ENCODE peak calls at places on chromosomes 3 and 15, in eight cellular contexts. One of them, this sample, is unnamed.

GRCh38 chr15:66586155-66586976 is 20.6 kb upstream of the LCTL start:
- DNase-seq in NCI-H2081: no peak
- DNase-seq in activated CD8-positive, alpha-beta memory T cell treated with anti-CD3 and anti-CD28 coated beads for 24 hours: no peak
- DNase-seq in activated naive CD8-positive, alpha-beta T cell treated with anti-CD3 and anti-CD28 coated beads, Interleukin-2, amount 10 ng/mL, durations not matched to agents 7 days and 5 days: no peak
- DNase-seq in left cardiac atrium: no peak
- DNase-seq in stimulated activated CD8-positive, alpha-beta memory T cell treated with anti-CD3 and anti-CD28 coated beads, Interleukin-7, amount 100 ng/mL, for 24 hours: no peak
- DNase-seq in HEK293T: no peak
- DNase-seq in MG63: no peak
- DNase-seq in this sample: peak; percentile 43

GRCh38 chr3:171700653-171701052 is 109.6 kb downstream of the PLD1 start:
- DNase-seq in activated naive CD8-positive, alpha-beta T cell treated with anti-CD3 and anti-CD28 coated beads, Interleukin-2, amount 10 ng/mL, durations not matched to agents 7 days and 5 days: no peak
- DNase-seq in MG63: no peak
- DNase-seq in NCI-H2081: no peak
- DNase-seq in left cardiac atrium: no peak
- DNase-seq in activated CD8-positive, alpha-beta memory T cell treated with anti-CD3 and anti-CD28 coated beads for 24 hours: no peak
- DNase-seq in HEK293T: no peak
- DNase-seq in stimulated activated CD8-positive, alpha-beta memory T cell treated with anti-CD3 and anti-CD28 coated beads, Interleukin-7, amount 100 ng/mL, for 24 hours: no peak
- DNase-seq in this sample: no peak

GRCh38 chr15:88126695-88127476 is 129.7 kb downstream of the NTRK3 start:
- DNase-seq in activated naive CD8-positive, alpha-beta T cell treated with anti-CD3 and anti-CD28 coated beads, Interleukin-2, amount 10 ng/mL, durations not matched to agents 7 days and 5 days: no peak
- DNase-seq in HEK293T: no peak
- DNase-seq in NCI-H2081: no peak
- DNase-seq in stimulated activated CD8-positive, alpha-beta memory T cell treated with anti-CD3 and anti-CD28 coated beads, Interleukin-7, amount 100 ng/mL, for 24 hours: no peak
- DNase-seq in MG63: no peak
- DNase-seq in left cardiac atrium: no peak
- DNase-seq in activated CD8-positive, alpha-beta memory T cell treated with anti-CD3 and anti-CD28 coated beads for 24 hours: no peak
- DNase-seq in this sample: no peak

GRCh38 chr3:171162986-171163723 is 136.6 kb upstream of the SLC2A2 start:
- DNase-seq in stimulated activated CD8-positive, alpha-beta memory T cell treated with anti-CD3 and anti-CD28 coated beads, Interleukin-7, amount 100 ng/mL, for 24 hours: no peak
- DNase-seq in left cardiac atrium: no peak
- DNase-seq in HEK293T: no peak
- DNase-seq in activated CD8-positive, alpha-beta memory T cell treated with anti-CD3 and anti-CD28 coated beads for 24 hours: no peak
- DNase-seq in NCI-H2081: peak; percentile 24
- DNase-seq in MG63: no peak
- DNase-seq in activated naive CD8-positive, alpha-beta T cell treated with anti-CD3 and anti-CD28 coated beads, Interleukin-2, amount 10 ng/mL, durations not matched to agents 7 days and 5 days: no peak
- DNase-seq in this sample: no peak

GRCh38 chr3:32443471-32443870 is 51.8 kb downstream of the CMTM7 start:
- DNase-seq in activated naive CD8-positive, alpha-beta T cell treated with anti-CD3 and anti-CD28 coated beads, Interleukin-2, amount 10 ng/mL, durations not matched to agents 7 days and 5 days: no peak
- DNase-seq in left cardiac atrium: no peak
- DNase-seq in HEK293T: no peak
- DNase-seq in NCI-H2081: no peak
- DNase-seq in MG63: peak; percentile 42
- DNase-seq in stimulated activated CD8-positive, alpha-beta memory T cell treated with anti-CD3 and anti-CD28 coated beads, Interleukin-7, amount 100 ng/mL, for 24 hours: no peak
- DNase-seq in activated CD8-positive, alpha-beta memory T cell treated with anti-CD3 and anti-CD28 coated beads for 24 hours: peak; percentile 50
- DNase-seq in this sample: no peak

GRCh38 chr15:82849556-82850241 is 40.3 kb downstream of the WHAMM start:
- DNase-seq in stimulated activated CD8-positive, alpha-beta memory T cell treated with anti-CD3 and anti-CD28 coated beads, Interleukin-7, amount 100 ng/mL, for 24 hours: no peak
- DNase-seq in HEK293T: peak; percentile 85
- DNase-seq in left cardiac atrium: peak; percentile 81
- DNase-seq in activated CD8-positive, alpha-beta memory T cell treated with anti-CD3 and anti-CD28 coated beads for 24 hours: no peak
- DNase-seq in MG63: peak; percentile 39
- DNase-seq in activated naive CD8-positive, alpha-beta T cell treated with anti-CD3 and anti-CD28 coated beads, Interleukin-2, amount 10 ng/mL, durations not matched to agents 7 days and 5 days: peak; percentile 59
- DNase-seq in NCI-H2081: peak; percentile 70
- DNase-seq in this sample: peak; percentile 94

GRCh38 chr3:83076041-83076440 is 1314.6 kb upstream of the GBE1 start:
- DNase-seq in activated CD8-positive, alpha-beta memory T cell treated with anti-CD3 and anti-CD28 coated beads for 24 hours: no peak
- DNase-seq in activated naive CD8-positive, alpha-beta T cell treated with anti-CD3 and anti-CD28 coated beads, Interleukin-2, amount 10 ng/mL, durations not matched to agents 7 days and 5 days: no peak
- DNase-seq in MG63: no peak
- DNase-seq in NCI-H2081: no peak
- DNase-seq in stimulated activated CD8-positive, alpha-beta memory T cell treated with anti-CD3 and anti-CD28 coated beads, Interleukin-7, amount 100 ng/mL, for 24 hours: no peak
- DNase-seq in HEK293T: no peak
- DNase-seq in left cardiac atrium: no peak
- DNase-seq in this sample: no peak

GRCh38 chr15:99981223-99981647 is 248.0 kb upstream of the LYSMD4 start:
- DNase-seq in left cardiac atrium: no peak
- DNase-seq in HEK293T: peak; percentile 31
- DNase-seq in MG63: no peak
- DNase-seq in activated naive CD8-positive, alpha-beta T cell treated with anti-CD3 and anti-CD28 coated beads, Interleukin-2, amount 10 ng/mL, durations not matched to agents 7 days and 5 days: no peak
- DNase-seq in activated CD8-positive, alpha-beta memory T cell treated with anti-CD3 and anti-CD28 coated beads for 24 hours: no peak
- DNase-seq in stimulated activated CD8-positive, alpha-beta memory T cell treated with anti-CD3 and anti-CD28 coated beads, Interleukin-7, amount 100 ng/mL, for 24 hours: no peak
- DNase-seq in NCI-H2081: no peak
- DNase-seq in this sample: no peak

GRCh38 chr3:14278799-14279705 is 100.4 kb downstream of the LSM3 start:
- DNase-seq in activated naive CD8-positive, alpha-beta T cell treated with anti-CD3 and anti-CD28 coated beads, Interleukin-2, amount 10 ng/mL, durations not matched to agents 7 days and 5 days: no peak
- DNase-seq in NCI-H2081: no peak
- DNase-seq in HEK293T: no peak
- DNase-seq in left cardiac atrium: no peak
- DNase-seq in activated CD8-positive, alpha-beta memory T cell treated with anti-CD3 and anti-CD28 coated beads for 24 hours: no peak
- DNase-seq in stimulated activated CD8-positive, alpha-beta memory T cell treated with anti-CD3 and anti-CD28 coated beads, Interleukin-7, amount 100 ng/mL, for 24 hours: no peak
- DNase-seq in MG63: no peak
- DNase-seq in this sample: peak; percentile 93

GRCh38 chr15:36432162-36432561 is 147.3 kb upstream of the CDIN1 start:
- DNase-seq in MG63: no peak
- DNase-seq in left cardiac atrium: no peak
- DNase-seq in activated CD8-positive, alpha-beta memory T cell treated with anti-CD3 and anti-CD28 coated beads for 24 hours: no peak
- DNase-seq in activated naive CD8-positive, alpha-beta T cell treated with anti-CD3 and anti-CD28 coated beads, Interleukin-2, amount 10 ng/mL, durations not matched to agents 7 days and 5 days: no peak
- DNase-seq in NCI-H2081: no peak
- DNase-seq in HEK293T: no peak
- DNase-seq in stimulated activated CD8-positive, alpha-beta memory T cell treated with anti-CD3 and anti-CD28 coated beads, Interleukin-7, amount 100 ng/mL, for 24 hours: no peak
- DNase-seq in this sample: no peak

GRCh38 chr3:172367205-172368105 is 80.8 kb downstream of the GHSR start:
- DNase-seq in NCI-H2081: no peak
- DNase-seq in left cardiac atrium: no peak
- DNase-seq in HEK293T: no peak
- DNase-seq in stimulated activated CD8-positive, alpha-beta memory T cell treated with anti-CD3 and anti-CD28 coated beads, Interleukin-7, amount 100 ng/mL, for 24 hours: no peak
- DNase-seq in activated naive CD8-positive, alpha-beta T cell treated with anti-CD3 and anti-CD28 coated beads, Interleukin-2, amount 10 ng/mL, durations not matched to agents 7 days and 5 days: no peak
- DNase-seq in MG63: no peak
- DNase-seq in activated CD8-positive, alpha-beta memory T cell treated with anti-CD3 and anti-CD28 coated beads for 24 hours: no peak
- DNase-seq in this sample: peak; percentile 64

GRCh38 chr15:93664180-93664951 is 567.0 kb upstream of the MCTP2 start:
- DNase-seq in activated naive CD8-positive, alpha-beta T cell treated with anti-CD3 and anti-CD28 coated beads, Interleukin-2, amount 10 ng/mL, durations not matched to agents 7 days and 5 days: no peak
- DNase-seq in stimulated activated CD8-positive, alpha-beta memory T cell treated with anti-CD3 and anti-CD28 coated beads, Interleukin-7, amount 100 ng/mL, for 24 hours: no peak
- DNase-seq in HEK293T: no peak
- DNase-seq in left cardiac atrium: no peak
- DNase-seq in NCI-H2081: no peak
- DNase-seq in MG63: no peak
- DNase-seq in activated CD8-positive, alpha-beta memory T cell treated with anti-CD3 and anti-CD28 coated beads for 24 hours: no peak
- DNase-seq in this sample: no peak